ENCODE peak calls at places on chromosomes 13 and 19, in seven cellular contexts. P, G, S, C, B, X and Y are unnamed samples.
A peak's percentile ranks its signal among the peaks of the same experiment; 100 is the strongest.

GRCh38 chr19:34994286-34994642 is 5.9 kb upstream of the GRAMD1A start:
- DNase-seq in P (no peak), G (no peak), S (no peak), C (no peak), B (no peak), X (no peak), Y (no peak)

GRCh38 chr19:38433268-38433733 is at the start of gene RYR1:
- DNase-seq in P (peak; percentile 79), G (peak; percentile 57), S (no peak), C (peak; percentile 37), B (peak; percentile 42), X (peak; percentile 40), Y (peak; percentile 53)

GRCh38 chr19:56671613-56671994 is at the start of gene ZNF835:
- DNase-seq in P (peak; percentile 94), G (peak; percentile 86), S (peak; percentile 84), C (peak; percentile 86), B (peak; percentile 53), X (peak; percentile 96), Y (peak; percentile 77)

GRCh38 chr19:30064776-30065494 is 122.9 kb downstream of the URI1 start:
- DNase-seq in P (peak; percentile 51), G (no peak), S (no peak), C (no peak), B (no peak), X (no peak), Y (no peak)

GRCh38 chr13:73190477-73190876 is 131.7 kb downstream of the KLF5 start:
- DNase-seq in P (no peak), G (no peak), S (no peak), C (no peak), B (no peak), X (no peak), Y (no peak)

GRCh38 chr19:44278181-44278690 is 18.6 kb downstream of the ZNF233 start:
- DNase-seq in P (no peak), G (no peak), S (no peak), C (no peak), B (no peak), X (no peak), Y (no peak)

GRCh38 chr13:27569405-27569804 is 50.9 kb downstream of the LNX2 start:
- DNase-seq in P (no peak), G (no peak), S (no peak), C (no peak), B (no peak), X (no peak), Y (no peak)

GRCh38 chr19:12794196-12794921 is 3.1 kb downstream of the JUNB start:
- DNase-seq in P (no peak), G (no peak), S (no peak), C (no peak), B (peak; percentile 60), X (no peak), Y (no peak)

GRCh38 chr13:28349901-28350654 is 144.8 kb downstream of the FLT1 start:
- DNase-seq in P (no peak), G (no peak), S (no peak), C (no peak), B (no peak), X (peak; percentile 44), Y (no peak)

GRCh38 chr13:109214393-109214792 is 572.0 kb downstream of the IRS2 start:
- DNase-seq in P (no peak), G (no peak), S (no peak), C (no peak), B (no peak), X (no peak), Y (no peak)

GRCh38 chr13:81184556-81185265 is 843.8 kb upstream of the SPRY2 start:
- DNase-seq in P (no peak), G (no peak), S (no peak), C (no peak), B (no peak), X (no peak), Y (no peak)

GRCh38 chr13:33678906-33679657 is 138.9 kb upstream of the RFC3 start:
- DNase-seq in P (peak; percentile 72), G (peak; percentile 90), S (peak; percentile 70), C (peak; percentile 54), B (peak; percentile 94), X (peak; percentile 61), Y (peak; percentile 45)

GRCh38 chr13:77969299-77969698 is 50.7 kb upstream of the EDNRB start:
- DNase-seq in P (no peak), G (no peak), S (no peak), C (no peak), B (no peak), X (no peak), Y (no peak)

GRCh38 chr19:32581704-32582164 is 744 bp downstream of the PDCD5 start:
- DNase-seq in P (no peak), G (peak; percentile 52), S (no peak), C (no peak), B (peak; percentile 72), X (peak; percentile 15), Y (no peak)

GRCh38 chr13:33649212-33649917 is 168.6 kb upstream of the RFC3 start:
- DNase-seq in P (no peak), G (no peak), S (no peak), C (no peak), B (no peak), X (no peak), Y (no peak)

GRCh38 chr13:51624207-51624606 is 39.9 kb downstream of the WDFY2 start:
- DNase-seq in P (no peak), G (no peak), S (no peak), C (no peak), B (no peak), X (no peak), Y (no peak)

GRCh38 chr13:60348097-60348496 is 48.9 kb upstream of the TDRD3 start:
- DNase-seq in P (no peak), G (no peak), S (no peak), C (no peak), B (no peak), X (no peak), Y (no peak)

GRCh38 chr19:58578430-58578925 is 5.3 kb upstream of the MZF1 start:
- DNase-seq in P (no peak), G (no peak), S (no peak), C (no peak), B (no peak), X (no peak), Y (no peak)

GRCh38 chr19:51007488-51007887 is 6.1 kb upstream of the KLK8 start:
- DNase-seq in P (no peak), G (no peak), S (no peak), C (no peak), B (no peak), X (no peak), Y (no peak)

GRCh38 chr13:93977986-93978385 is 501.5 kb downstream of the DCT start:
- DNase-seq in P (no peak), G (no peak), S (no peak), C (no peak), B (peak; percentile 58), X (no peak), Y (no peak)

GRCh38 chr19:47310819-47311218 is 1.2 kb downstream of the C5AR1 start:
- DNase-seq in P (peak; percentile 79), G (peak; percentile 72), S (no peak), C (no peak), B (peak; percentile 52), X (peak; percentile 31), Y (no peak)

GRCh38 chr13:30915691-30916541 is 9.8 kb downstream of the MEDAG start:
- DNase-seq in P (no peak), G (no peak), S (no peak), C (no peak), B (no peak), X (no peak), Y (no peak)

GRCh38 chr13:97367427-97367826 is 66.5 kb upstream of the RAP2A start:
- DNase-seq in P (no peak), G (no peak), S (no peak), C (no peak), B (peak; percentile 75), X (no peak), Y (no peak)

GRCh38 chr19:18587962-18588610 is 512 bp upstream of the REX1BD start:
- DNase-seq in P (no peak), G (no peak), S (peak; percentile 21), C (no peak), B (no peak), X (no peak), Y (no peak)

GRCh38 chr13:100063906-100064305 is 25.0 kb upstream of the PCCA start:
- DNase-seq in P (no peak), G (no peak), S (no peak), C (no peak), B (no peak), X (no peak), Y (no peak)
- H3K4me3 ChIP-seq in P (no peak overlapping the region), G (no peak overlapping the region), S (no peak overlapping the region), C (no peak overlapping the region), B (no peak overlapping the region), X (no peak overlapping the region), Y (no peak overlapping the region)

GRCh38 chr19:49338691-49339363 is 3.6 kb downstream of the CD37 start:
- DNase-seq in P (peak; percentile 95), G (peak; percentile 90), S (peak; percentile 92), C (no peak), B (peak; percentile 65), X (peak; percentile 68), Y (peak; percentile 85)
- TF ChIP-seq CTCF in P (no peak), G (no peak), S (no peak), C (no peak), B (no peak), X (no peak), Y (no peak)

GRCh38 chr13:98459171-98459681 is 117.7 kb downstream of the STK24 start:
- DNase-seq in P (no peak), G (no peak), S (no peak), C (no peak), B (no peak), X (no peak), Y (no peak)
- H3K4me1 ChIP-seq in P (peaks cover 10% of the 10 kb centered on the region), G (peaks cover 5% of the 10 kb centered on the region), S (no peaks in the 10 kb centered on the region), C (no peaks in the 10 kb centered on the region), B (no peaks in the 10 kb centered on the region), X (peaks cover 19% of the 10 kb centered on the region), Y (no peaks in the 10 kb centered on the region)

GRCh38 chr13:23159205-23159586 is 21.6 kb upstream of the SGCG start:
- DNase-seq in P (no peak), G (no peak), S (no peak), C (no peak), B (peak; percentile 53), X (no peak), Y (no peak)

GRCh38 chr13:23161176-23161825 is 19.5 kb upstream of the SGCG start:
- DNase-seq in P (no peak), G (no peak), S (no peak), C (no peak), B (peak; percentile 18), X (no peak), Y (no peak)

GRCh38 chr13:23160241-23161175 is 20.3 kb upstream of the SGCG start:
- DNase-seq in P (no peak), G (no peak), S (no peak), C (no peak), B (peak; percentile 13), X (no peak), Y (no peak)

DNA sequence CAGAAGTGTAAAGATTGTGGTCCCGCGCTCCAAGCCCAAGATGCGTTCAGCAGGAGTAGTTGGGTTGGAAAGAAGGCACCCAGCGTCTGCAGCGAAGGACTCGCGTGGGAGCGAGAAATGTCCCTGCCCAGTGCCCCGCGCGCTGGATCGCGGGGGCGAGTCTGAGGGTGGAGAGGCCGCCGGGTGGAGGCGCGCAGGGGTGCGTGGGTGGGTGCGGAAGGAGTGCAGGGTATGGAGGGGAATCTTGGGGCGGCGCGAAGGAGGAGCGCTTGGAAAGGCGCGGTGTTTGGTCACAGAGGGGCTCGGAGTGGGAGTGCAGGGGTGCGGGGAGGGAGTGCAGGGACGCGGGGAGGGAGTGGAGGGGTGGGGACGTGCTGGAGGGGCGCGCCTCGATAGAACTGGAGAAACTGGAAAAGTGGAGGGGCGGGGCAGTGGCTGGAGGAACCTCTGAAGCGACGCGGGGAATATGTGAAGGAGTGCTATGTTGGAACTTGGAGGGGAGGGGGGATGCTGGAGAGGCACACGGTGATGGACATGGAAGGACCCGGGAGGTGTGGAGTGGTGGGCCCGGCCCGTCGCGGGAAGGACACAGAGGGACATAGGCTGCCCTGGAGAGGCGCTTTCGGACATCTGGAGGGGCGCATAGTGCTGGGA is 21.1 kb upstream of the SGCG start:
- DNase-seq in P (peak; percentile 66), G (no peak), S (no peak), C (no peak), B (peak; percentile 2), X (no peak), Y (no peak)
- H3K4me3 ChIP-seq in P (peak overlapping the region; percentile 44), G (no peak overlapping the region), S (no peak overlapping the region), C (no peak overlapping the region), B (peak overlapping the region; percentile 56), X (peak overlapping the region; percentile 43), Y (peak overlapping the region; percentile 45)